ENCODE peak calls at places on chromosomes 1 and 21, in ten cellular contexts. Q is lower lobe of right lung; Y is cardiac muscle cell; S is neural progenitor cell; M is A549; G is OCI-LY7; E is PC-9; R is bronchial epithelial cell; O is CD8-positive, alpha-beta T cell; N is thoracic aorta. F is an unnamed sample.

GRCh38 chr1:39609618-39610331 is 29.7 kb downstream of the HEYL start:
- DNase-seq in Q (peak; percentile 78), Y (peak; percentile 67), S (peak; percentile 86), M (peak; percentile 69), G (peak; percentile 58), E (no peak), R (no peak), O (peak; percentile 70), N (no peak), F (peak; percentile 23)

GRCh38 chr1:92030701-92031107 is 919 bp downstream of the EPHX4 start:
- DNase-seq in Q (no peak), Y (peak; percentile 15), S (peak; percentile 9), M (peak; percentile 4), G (no peak), E (peak; percentile 93), R (peak; percentile 82), O (no peak), N (no peak), F (peak; percentile 23)

GRCh38 chr21:35370671-35371070 is 321.6 kb upstream of the RUNX1 start:
- DNase-seq in Q (no peak), Y (no peak), S (no peak), M (no peak), G (no peak), E (no peak), R (no peak), O (no peak), N (no peak), F (no peak)

GRCh38 chr1:202317941-202318925 is 23.5 kb downstream of the UBE2T start:
- DNase-seq in Q (no peak), Y (no peak), S (no peak), M (no peak), G (no peak), E (no peak), R (no peak), O (no peak), N (no peak), F (no peak)

GRCh38 chr1:187046293-187046692 is 217.5 kb downstream of the PLA2G4A start:
- DNase-seq in Q (no peak), Y (no peak), S (no peak), M (no peak), G (no peak), E (no peak), R (no peak), O (no peak), N (no peak), F (no peak)

GRCh38 chr1:25820247-25821111 is 725 bp downstream of the MTFR1L start:
- DNase-seq in Q (peak; percentile 75), Y (peak; percentile 51), S (peak; percentile 76), M (peak; percentile 32), G (peak; percentile 89), E (peak; percentile 60), R (peak; percentile 70), O (peak; percentile 58), N (no peak), F (peak; percentile 56)

GRCh38 chr21:38837806-38838461 is 32.2 kb downstream of the ETS2 start:
- DNase-seq in Q (no peak), Y (no peak), S (no peak), M (no peak), G (no peak), E (no peak), R (no peak), O (no peak), N (no peak), F (no peak)

GRCh38 chr1:210937846-210938245 is 196.1 kb downstream of the KCNH1 start:
- DNase-seq in Q (no peak), Y (no peak), S (no peak), M (no peak), G (no peak), E (no peak), R (no peak), O (no peak), N (no peak), F (no peak)

GRCh38 chr1:248918126-248918525 is 12.1 kb downstream of the PGBD2 start:
- DNase-seq in Q (no peak), Y (no peak), S (no peak), M (no peak), G (no peak), E (no peak), R (no peak), O (no peak), N (no peak), F (no peak)

GRCh38 chr21:23930565-23930964 is 1676.7 kb downstream of the MRPL39 start:
- DNase-seq in Q (no peak), Y (no peak), S (no peak), M (no peak), G (no peak), E (no peak), R (no peak), O (no peak), N (no peak), F (no peak)

GRCh38 chr21:23939369-23940065 is 1667.8 kb downstream of the MRPL39 start:
- DNase-seq in Q (no peak), Y (no peak), S (no peak), M (no peak), G (no peak), E (no peak), R (no peak), O (no peak), N (no peak), F (no peak)

GRCh38 chr21:23936991-23937390 is 1670.3 kb downstream of the MRPL39 start:
- DNase-seq in Q (no peak), Y (no peak), S (no peak), M (no peak), G (no peak), E (no peak), R (no peak), O (no peak), N (no peak), F (no peak)

GRCh38 chr21:23936224-23936623 is 1671.1 kb downstream of the MRPL39 start:
- DNase-seq in Q (no peak), Y (peak; percentile 4), S (peak; percentile 5), M (peak; percentile 0), G (no peak), E (no peak), R (no peak), O (no peak), N (no peak), F (peak; percentile 0)
- TF ChIP-seq CTCF in Q (no peak), Y (no peak), S (peak; percentile 36), M (no peak), G (peak; percentile 45), E (peak; percentile 32), R (no peak), O (no peak), N (no peak), F (no peak)

DNA sequence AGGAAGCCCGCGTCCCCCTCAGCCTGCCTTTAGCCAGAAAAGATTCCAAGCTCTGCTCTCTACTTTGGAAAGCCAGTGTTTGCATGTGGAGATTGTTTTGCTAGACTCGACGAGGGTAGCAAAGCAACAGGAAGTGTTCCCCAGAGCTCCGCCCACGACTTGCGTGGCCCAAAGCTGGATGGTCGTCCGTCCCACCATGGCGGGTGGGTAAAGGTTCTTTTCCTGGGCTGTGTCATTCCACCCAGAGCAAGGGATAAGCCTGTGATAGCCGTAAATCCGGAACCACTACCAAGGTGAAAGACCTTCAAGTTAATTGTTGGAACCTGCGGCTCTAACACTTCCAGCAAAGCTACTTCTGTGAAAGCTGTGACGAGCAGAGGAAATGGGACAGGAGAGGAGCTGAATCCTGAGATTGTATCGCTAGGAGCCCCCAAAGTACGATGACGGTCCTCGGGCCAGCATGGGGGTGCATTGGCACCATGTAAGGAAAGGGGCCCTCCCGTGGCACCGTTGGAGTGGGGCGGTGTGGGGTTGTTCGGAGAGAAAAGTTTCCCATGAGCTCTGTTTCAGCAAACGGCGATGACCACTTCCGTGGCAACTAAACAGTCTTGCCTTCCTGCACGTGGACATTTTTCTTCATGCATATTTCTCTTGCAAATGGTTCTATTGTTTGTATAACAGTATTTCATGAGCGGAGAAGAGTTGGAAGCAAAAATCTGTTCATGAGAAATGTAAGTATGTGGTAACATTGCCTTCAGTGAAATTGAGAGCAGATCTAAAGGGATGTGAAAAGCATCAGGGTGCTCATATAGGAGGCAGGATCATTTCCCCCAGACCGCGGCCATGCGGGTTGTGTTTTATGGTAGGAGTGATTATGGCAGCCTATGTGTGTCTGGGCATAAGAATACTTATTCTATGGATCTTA is 8.3 kb downstream of the MX2 start:
- DNase-seq in Q (no peak), Y (no peak), S (no peak), M (no peak), G (no peak), E (no peak), R (no peak), O (no peak), N (no peak), F (no peak)
- H3K4me3 ChIP-seq in Q (peak overlapping the region; percentile 53), Y (peak overlapping the region; percentile 8), S (no peak overlapping the region), M (no peak overlapping the region), G (peak overlapping the region; percentile 26), E (no peak overlapping the region), R (no peak overlapping the region), O (peak overlapping the region; percentile 28), N (peak overlapping the region; percentile 73), F (no peak overlapping the region)

DNA sequence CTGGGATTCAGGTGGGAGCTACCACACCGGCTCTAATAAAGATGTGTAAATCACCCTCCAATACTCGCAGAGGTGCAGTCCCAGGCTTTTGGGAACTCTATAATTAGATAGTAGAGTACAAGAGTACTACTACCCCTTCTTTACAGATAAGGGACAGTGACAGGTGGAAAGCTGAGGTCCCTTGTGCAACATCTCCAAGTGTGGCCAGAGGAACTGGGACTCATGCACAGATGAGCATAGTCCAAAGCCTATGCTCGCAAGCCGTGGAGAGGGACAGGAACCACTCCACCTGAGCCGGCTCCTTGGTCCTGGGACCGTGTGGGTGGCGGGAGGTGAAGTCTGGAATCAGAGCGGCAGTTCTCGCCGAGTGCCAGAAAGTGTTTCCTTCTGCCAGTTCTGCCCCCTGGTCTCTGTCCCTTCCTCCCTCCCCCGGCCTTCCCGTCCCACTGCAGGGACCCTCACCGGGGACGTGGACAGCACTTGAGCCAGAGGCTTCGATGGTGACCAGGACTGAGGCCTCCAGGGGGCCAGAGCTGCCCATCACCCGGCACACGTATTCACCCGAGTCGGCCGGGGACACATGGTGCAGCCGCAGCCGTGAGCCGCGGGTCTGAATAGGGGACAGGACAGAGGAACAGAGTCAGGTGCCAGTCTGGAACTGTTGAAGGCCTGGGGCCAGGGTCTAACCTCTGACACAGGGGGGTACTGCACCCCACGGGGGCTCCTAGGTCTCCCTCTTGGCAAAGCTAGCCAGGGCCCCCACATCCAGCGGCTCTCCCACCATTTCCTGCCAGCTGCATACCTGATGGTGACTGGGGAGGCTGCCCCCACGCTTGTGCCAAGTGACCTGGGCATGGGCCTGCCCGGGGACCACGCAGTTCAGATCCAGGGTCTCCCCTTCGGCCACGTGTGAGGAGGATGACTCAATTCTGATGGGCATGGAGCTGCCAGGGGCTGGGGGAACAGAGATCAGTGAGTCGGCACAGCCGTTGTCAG is 33.9 kb downstream of the LDLRAD2 start:
- DNase-seq in Q (no peak), Y (no peak), S (no peak), M (no peak), G (no peak), E (no peak), R (no peak), O (no peak), N (no peak), F (no peak)
- TF ChIP-seq CTCF in Q (no peak), Y (no peak), S (no peak), M (no peak), G (no peak), E (no peak), R (no peak), O (no peak), N (no peak), F (no peak)

DNA sequence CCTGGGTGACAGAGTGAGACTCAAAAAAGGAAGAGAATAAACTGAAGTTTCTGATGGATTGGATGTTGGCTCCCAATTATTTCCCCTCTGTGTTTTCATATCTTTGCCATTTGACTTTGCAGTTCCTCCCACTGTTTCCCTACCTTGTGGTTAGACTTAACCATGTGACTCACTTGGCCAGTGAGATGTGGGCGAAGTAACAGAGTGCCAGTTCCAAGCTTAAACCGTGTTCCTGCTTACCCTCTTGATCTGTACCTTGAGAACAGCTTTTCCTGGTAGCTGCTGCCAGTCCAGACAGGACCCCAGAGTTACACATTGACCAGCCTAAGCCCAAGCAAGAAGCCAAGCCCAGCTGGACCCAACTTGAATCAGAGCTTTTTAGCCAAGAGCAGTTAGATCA is 323.3 kb downstream of the LTN1 start:
- DNase-seq in Q (no peak), Y (no peak), S (no peak), M (no peak), G (no peak), E (no peak), R (peak; percentile 70), O (no peak), N (no peak), F (no peak)
- H3K4me3 ChIP-seq in Q (no peak overlapping the region), Y (no peak overlapping the region), S (no peak overlapping the region), M (no peak overlapping the region), G (no peak overlapping the region), E (no peak overlapping the region), R (no peak overlapping the region), O (no peak overlapping the region), N (no peak overlapping the region), F (no peak overlapping the region)